ENCODE peak calls at places on chromosomes 2 and 18, in six cellular contexts. One of them, this sample, is unnamed.
A peak's percentile ranks its signal among the peaks of the same experiment; 100 is the strongest.

GRCh38 chr2:239282448-239283287 is 118.2 kb downstream of the HDAC4 start:
- DNase-seq in GM04504: no peak
- DNase-seq in activated T-helper 9 cell treated with anti-CD3 and anti-CD28 coated beads, Interleukin-2, amount 50 U/mL, for 16 hours: no peak
- DNase-seq in GM23338: no peak
- DNase-seq in EL: no peak
- DNase-seq in HS-27A: no peak
- DNase-seq in this sample: no peak

GRCh38 chr18:61096231-61096630 is 237.0 kb upstream of the CDH20 start:
- DNase-seq in GM23338: no peak
- DNase-seq in EL: no peak
- DNase-seq in GM04504: no peak
- DNase-seq in activated T-helper 9 cell treated with anti-CD3 and anti-CD28 coated beads, Interleukin-2, amount 50 U/mL, for 16 hours: no peak
- DNase-seq in HS-27A: no peak
- DNase-seq in this sample: no peak

GRCh38 chr2:109063326-109063670 is 65.7 kb upstream of the SH3RF3 start:
- DNase-seq in activated T-helper 9 cell treated with anti-CD3 and anti-CD28 coated beads, Interleukin-2, amount 50 U/mL, for 16 hours: no peak
- DNase-seq in GM23338: peak; percentile 33
- DNase-seq in EL: no peak
- DNase-seq in HS-27A: no peak
- DNase-seq in GM04504: no peak
- DNase-seq in this sample: no peak

GRCh38 chr18:73352546-73352945 is 484.8 kb upstream of the NETO1 start:
- DNase-seq in GM04504: no peak
- DNase-seq in EL: no peak
- DNase-seq in GM23338: no peak
- DNase-seq in HS-27A: no peak
- DNase-seq in activated T-helper 9 cell treated with anti-CD3 and anti-CD28 coated beads, Interleukin-2, amount 50 U/mL, for 16 hours: no peak
- DNase-seq in this sample: no peak

GRCh38 chr2:6995406-6996117 is 78.3 kb downstream of the RNF144A start:
- DNase-seq in HS-27A: no peak
- DNase-seq in GM23338: no peak
- DNase-seq in EL: no peak
- DNase-seq in GM04504: no peak
- DNase-seq in activated T-helper 9 cell treated with anti-CD3 and anti-CD28 coated beads, Interleukin-2, amount 50 U/mL, for 16 hours: no peak
- DNase-seq in this sample: no peak

GRCh38 chr2:83103602-83104001 is 1355.5 kb downstream of the SUCLG1 start:
- DNase-seq in HS-27A: peak; percentile 90
- DNase-seq in GM23338: no peak
- DNase-seq in EL: peak; percentile 89
- DNase-seq in GM04504: peak; percentile 83
- DNase-seq in activated T-helper 9 cell treated with anti-CD3 and anti-CD28 coated beads, Interleukin-2, amount 50 U/mL, for 16 hours: no peak
- DNase-seq in this sample: no peak

GRCh38 chr2:65436825-65437221 is 4.4 kb upstream of the SPRED2 start:
- DNase-seq in HS-27A: no peak
- DNase-seq in EL: no peak
- DNase-seq in GM04504: no peak
- DNase-seq in GM23338: peak; percentile 42
- DNase-seq in activated T-helper 9 cell treated with anti-CD3 and anti-CD28 coated beads, Interleukin-2, amount 50 U/mL, for 16 hours: peak; percentile 14
- DNase-seq in this sample: no peak

GRCh38 chr2:168247341-168248305 is at the start of gene STK39:
- DNase-seq in GM23338: peak; percentile 90
- DNase-seq in HS-27A: peak; percentile 24
- DNase-seq in EL: peak; percentile 81
- DNase-seq in activated T-helper 9 cell treated with anti-CD3 and anti-CD28 coated beads, Interleukin-2, amount 50 U/mL, for 16 hours: peak; percentile 69
- DNase-seq in GM04504: peak; percentile 47
- DNase-seq in this sample: peak; percentile 83

GRCh38 chr2:102708847-102709559 is 52.8 kb upstream of the TMEM182 start:
- DNase-seq in activated T-helper 9 cell treated with anti-CD3 and anti-CD28 coated beads, Interleukin-2, amount 50 U/mL, for 16 hours: no peak
- DNase-seq in HS-27A: no peak
- DNase-seq in GM04504: peak; percentile 14
- DNase-seq in GM23338: no peak
- DNase-seq in EL: peak; percentile 31
- DNase-seq in this sample: no peak